ENCODE peak calls at places on chromosomes 4 and X, in four cellular contexts. Z is IMR-90, M is H9, R is mesenchymal stem cell. O is an unnamed sample.

GRCh38 chr4:7634611-7635010 is 199.9 kb upstream of the PSAPL1 start:
- DNase-seq in Z (no peak), M (no peak), R (no peak), O (no peak)

GRCh38 chr4:110533940-110534339 is 58.0 kb downstream of the ENPEP start:
- DNase-seq in Z (peak), M (no peak), R (peak), O (no peak)

GRCh38 chr4:82561745-82562552 is at the start of gene TMEM150C:
- DNase-seq in Z (no peak), M (peak), R (peak), O (peak)

GRCh38 chr4:139957108-139957464 is 196.9 kb downstream of the MAML3 start:
- DNase-seq in Z (no peak), M (no peak), R (no peak), O (no peak)

GRCh38 chr4:37802068-37802666 is 24.3 kb upstream of the PGM2 start:
- DNase-seq in Z (peak), M (peak), R (peak), O (peak)

GRCh38 chrX:150940844-150941495 is 42.2 kb upstream of the HMGB3 start:
- DNase-seq in Z (no peak), M (no peak), R (no peak), O (no peak)

GRCh38 chr4:58566260-58566659 is 1456.1 kb upstream of the IGFBP7 start:
- DNase-seq in Z (no peak), M (no peak), R (no peak), O (no peak)

GRCh38 chr4:15147709-15148651 is 145.7 kb downstream of the CPEB2 start:
- DNase-seq in Z (no peak), M (no peak), R (no peak), O (no peak)

GRCh38 chrX:41721590-41721989 is 2.4 kb upstream of the GPR82 start:
- DNase-seq in Z (no peak), M (no peak), R (no peak), O (no peak)

GRCh38 chrX:49039598-49040375 is 3.4 kb downstream of the TFE3 start:
- DNase-seq in Z (peak), M (peak), R (peak), O (peak)

GRCh38 chr4:159303435-159303834 is 200.6 kb downstream of the RAPGEF2 start:
- DNase-seq in Z (no peak), M (no peak), R (no peak), O (no peak)

GRCh38 chr4:59307609-59308008 is 1892.5 kb upstream of the ADGRL3 start:
- DNase-seq in Z (no peak), M (no peak), R (no peak), O (no peak)

GRCh38 chrX:96688789-96689188 is 4.1 kb downstream of the DIAPH2 start:
- DNase-seq in Z (no peak), M (no peak), R (no peak), O (no peak)

GRCh38 chr4:155999743-156000142 is 46.1 kb upstream of the CTSO start:
- DNase-seq in Z (no peak), M (peak), R (peak), O (peak)

GRCh38 chrX:123860506-123860840 is 620 bp downstream of the XIAP start:
- DNase-seq in Z (no peak), M (no peak), R (peak), O (no peak)

GRCh38 chr4:48779095-48779997 is 733 bp downstream of the FRYL start:
- DNase-seq in Z (peak), M (peak), R (peak), O (peak)

GRCh38 chrX:53073115-53073581 is 9.0 kb upstream of the TSPYL2 start:
- DNase-seq in Z (no peak), M (no peak), R (no peak), O (no peak)

GRCh38 chrX:75547137-75547536 is 24.3 kb upstream of the ZDHHC15 start:
- DNase-seq in Z (no peak), M (no peak), R (no peak), O (no peak)

GRCh38 chrX:47458528-47458927 is 24.5 kb downstream of the ZNF41 start:
- DNase-seq in Z (no peak), M (no peak), R (no peak), O (no peak)

GRCh38 chr4:140579278-140579677 is 10.5 kb upstream of the UCP1 start:
- DNase-seq in Z (no peak), M (no peak), R (no peak), O (no peak)

GRCh38 chrX:19543951-19544359 is 28.6 kb upstream of the MAP3K15 start:
- DNase-seq in Z (no peak), M (no peak), R (no peak), O (no peak)

GRCh38 chr4:3573131-3573530 is 40.9 kb upstream of the LRPAP1 start:
- DNase-seq in Z (no peak), M (no peak), R (no peak), O (no peak)

GRCh38 chr4:151358266-151358665 is 32.9 kb upstream of the SH3D19 start:
- DNase-seq in Z (no peak), M (no peak), R (no peak), O (no peak)

GRCh38 chrX:56113785-56114436 is 118.2 kb upstream of the KLF8 start:
- DNase-seq in Z (no peak), M (peak), R (no peak), O (no peak)

GRCh38 chrX:54271661-54272060 is 86.2 kb downstream of the WNK3 start:
- DNase-seq in Z (no peak), M (no peak), R (no peak), O (no peak)

GRCh38 chr4:153523941-153524386 is 57.8 kb downstream of the TMEM131L start:
- DNase-seq in Z (peak), M (no peak), R (no peak), O (no peak)

GRCh38 chr4:34633216-34633615 is 1611.1 kb downstream of the ARAP2 start:
- DNase-seq in Z (no peak), M (no peak), R (no peak), O (no peak)

GRCh38 chr4:163165217-163166017 is 1.3 kb downstream of the NAF1 start:
- DNase-seq in Z (peak), M (no peak), R (peak), O (no peak)

GRCh38 chr4:76767983-76768382 is 130.0 kb downstream of the SOWAHB start:
- DNase-seq in Z (peak), M (no peak), R (peak), O (no peak)

GRCh38 chrX:107773906-107774435 is 1.6 kb downstream of the TSC22D3 start:
- DNase-seq in Z (no peak), M (no peak), R (no peak), O (no peak)

GRCh38 chr4:17058506-17058905 is 160.1 kb upstream of the LDB2 start:
- DNase-seq in Z (peak), M (no peak), R (no peak), O (no peak)

GRCh38 chr4:151484396-151485102 is 75.6 kb downstream of the FHIP1A start:
- DNase-seq in Z (peak), M (peak), R (peak), O (peak)

GRCh38 chr4:4216668-4217067 is 10.1 kb downstream of the OTOP1 start:
- DNase-seq in Z (peak), M (peak), R (peak), O (no peak)

GRCh38 chrX:139203681-139204575 is 326.6 kb upstream of the F9 start:
- DNase-seq in Z (no peak), M (no peak), R (no peak), O (no peak)

GRCh38 chr4:152665691-152666410 is 13.9 kb downstream of the TMEM154 start:
- DNase-seq in Z (no peak), M (no peak), R (no peak), O (no peak)

GRCh38 chrX:50066318-50066937 is 134.4 kb downstream of the AKAP4 start:
- DNase-seq in Z (no peak), M (no peak), R (no peak), O (no peak)

GRCh38 chr4:175421506-175421905 is 390.6 kb downstream of the GPM6A start:
- DNase-seq in Z (peak), M (no peak), R (peak), O (no peak)

GRCh38 chrX:73446831-73447230 is at the start of gene CDX4:
- DNase-seq in Z (no peak), M (peak), R (no peak), O (no peak)

GRCh38 chrX:1416965-1417760 is 25.2 kb upstream of the SLC25A6 start:
- DNase-seq in Z (no peak), M (no peak), R (no peak), O (no peak)
- H2BK15ac ChIP-seq in Z (no peak), M (no peak), R (no peak), O (no peak)

DNA sequence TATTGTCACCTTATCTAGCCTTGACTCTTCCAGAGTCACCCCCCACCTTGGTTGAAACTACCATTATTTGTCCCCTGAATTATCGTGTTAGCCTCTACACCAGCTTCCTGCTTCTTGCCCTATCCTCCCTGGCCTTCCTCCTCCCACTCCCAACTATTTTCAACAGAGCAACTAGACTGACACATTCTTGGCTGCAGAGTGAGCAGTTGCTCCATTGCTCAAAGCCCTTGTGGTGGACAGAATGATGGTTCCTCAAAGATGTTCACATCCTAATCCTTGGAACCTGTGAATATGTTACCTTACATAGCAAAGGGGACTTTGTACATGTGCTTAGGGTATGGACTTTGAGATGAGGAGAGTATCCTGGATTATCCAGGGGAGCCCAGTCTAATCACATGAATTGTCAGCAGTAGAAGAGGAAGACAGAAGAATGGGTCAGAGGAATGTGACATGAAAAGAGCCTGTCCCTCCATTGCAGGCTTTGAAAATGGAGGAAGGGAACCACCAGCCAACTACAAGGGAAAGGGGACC is 24.8 kb upstream of the HOPX start:
- DNase-seq in Z (no peak), M (no peak), R (no peak), O (no peak)
- H2BK15ac ChIP-seq in Z (no peak), M (no peak), R (no peak), O (no peak)

GRCh38 chr4:71400788-71401187 is 62.0 kb downstream of the SLC4A4 start:
- DNase-seq in Z (no peak), M (no peak), R (no peak), O (no peak)

GRCh38 chr4:71404049-71404448 is 65.2 kb downstream of the SLC4A4 start:
- DNase-seq in Z (peak), M (no peak), R (no peak), O (no peak)

GRCh38 chr4:71411976-71412375 is 73.2 kb downstream of the SLC4A4 start:
- DNase-seq in Z (peak), M (no peak), R (no peak), O (no peak)

DNA sequence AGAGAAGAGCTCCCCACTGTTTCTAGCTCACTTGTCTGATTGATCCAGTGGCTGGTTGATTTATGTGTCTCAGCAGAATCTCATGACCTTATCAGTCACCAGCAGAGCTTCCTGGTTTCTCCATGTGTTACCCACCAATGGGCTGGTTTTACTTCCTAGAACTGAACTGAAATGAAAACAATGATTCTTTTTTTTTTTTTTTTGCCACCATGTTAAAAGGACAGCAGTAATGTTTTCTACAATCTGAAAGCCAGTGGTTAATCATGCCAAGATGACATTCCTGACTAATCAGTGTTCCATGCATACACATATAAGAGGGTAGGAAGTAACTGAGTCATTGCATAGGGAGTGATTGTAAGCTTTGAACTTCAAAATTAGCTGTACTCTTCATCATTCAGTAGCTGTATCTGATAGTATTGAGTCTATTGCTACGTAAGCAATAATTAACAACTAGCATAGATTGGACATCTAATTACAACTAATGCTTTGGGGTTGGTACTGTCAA is 67.7 kb downstream of the SLC4A4 start:
- DNase-seq in Z (peak), M (no peak), R (peak), O (no peak)
- H2BK15ac ChIP-seq in Z (peak), M (no peak), R (no peak), O (no peak)

GRCh38 chrX:97984641-97985040 is 1100.9 kb downstream of the RPA4 start:
- DNase-seq in Z (peak), M (peak), R (no peak), O (no peak)

DNA sequence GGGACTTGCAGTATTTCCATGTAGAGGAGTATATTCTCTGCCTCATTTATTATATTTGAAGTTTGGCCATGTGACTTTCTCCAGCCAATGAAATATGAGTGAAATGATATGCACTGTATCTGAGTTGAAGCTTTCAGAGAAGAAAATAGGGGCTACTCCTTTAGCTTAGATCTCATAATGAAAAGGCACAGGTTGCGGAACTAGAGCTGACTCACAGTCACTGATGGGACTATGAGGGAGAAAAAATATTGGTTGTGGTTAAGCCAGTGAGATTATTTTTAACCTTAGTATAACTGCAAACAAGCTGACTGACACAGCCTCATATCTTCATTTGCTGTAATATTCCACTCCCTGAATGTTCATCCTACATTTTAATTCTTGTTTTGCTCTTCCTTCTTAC is 1104.3 kb downstream of the RPA4 start:
- DNase-seq in Z (no peak), M (no peak), R (no peak), O (no peak)
- H2BK15ac ChIP-seq in Z (no peak), M (no peak), R (no peak), O (no peak)

GRCh38 chr4:87565746-87566145 is 36.6 kb upstream of the SPARCL1 start:
- DNase-seq in Z (no peak), M (no peak), R (no peak), O (no peak)

GRCh38 chr4:87557348-87557747 is 28.2 kb upstream of the SPARCL1 start:
- DNase-seq in Z (no peak), M (no peak), R (no peak), O (no peak)

GRCh38 chr4:87559090-87559837 is 30.1 kb upstream of the SPARCL1 start:
- DNase-seq in Z (no peak), M (peak), R (no peak), O (peak)

GRCh38 chr4:87555751-87556619 is 26.8 kb upstream of the SPARCL1 start:
- DNase-seq in Z (peak), M (no peak), R (peak), O (no peak)

DNA sequence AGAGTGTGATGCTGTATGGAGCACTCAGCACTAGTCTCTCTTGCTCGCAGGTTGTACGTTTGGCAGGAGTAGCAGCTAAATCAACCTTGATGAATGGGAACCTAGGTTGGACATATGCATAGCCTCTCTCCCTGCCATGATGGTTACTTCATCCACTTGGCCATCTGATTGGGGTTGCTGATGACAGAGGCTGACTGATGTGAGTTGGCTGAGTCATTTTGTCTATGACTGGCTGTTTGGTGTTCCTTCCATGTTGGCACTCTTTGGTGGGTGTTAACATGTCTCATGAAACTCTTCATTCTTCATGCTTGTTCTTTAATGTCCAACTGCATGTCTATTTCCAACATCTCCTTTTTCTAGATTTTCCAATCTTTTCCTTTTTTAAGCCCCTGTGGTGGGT is 31.6 kb upstream of the SPARCL1 start:
- DNase-seq in Z (no peak), M (no peak), R (no peak), O (no peak)
- H2BK15ac ChIP-seq in Z (no peak), M (no peak), R (no peak), O (no peak)

GRCh38 chrX:35728481-35728880 is 69.7 kb upstream of the MAGEB16 start:
- DNase-seq in Z (no peak), M (peak), R (peak), O (no peak)
- H2BK15ac ChIP-seq in Z (no peak), M (no peak), R (no peak), O (no peak)

GRCh38 chr4:104066533-104066932 is 346.7 kb upstream of the TACR3 start:
- DNase-seq in Z (no peak), M (no peak), R (no peak), O (no peak)

GRCh38 chr4:104064650-104065577 is 345.1 kb upstream of the TACR3 start:
- DNase-seq in Z (no peak), M (peak), R (peak), O (peak)

DNA sequence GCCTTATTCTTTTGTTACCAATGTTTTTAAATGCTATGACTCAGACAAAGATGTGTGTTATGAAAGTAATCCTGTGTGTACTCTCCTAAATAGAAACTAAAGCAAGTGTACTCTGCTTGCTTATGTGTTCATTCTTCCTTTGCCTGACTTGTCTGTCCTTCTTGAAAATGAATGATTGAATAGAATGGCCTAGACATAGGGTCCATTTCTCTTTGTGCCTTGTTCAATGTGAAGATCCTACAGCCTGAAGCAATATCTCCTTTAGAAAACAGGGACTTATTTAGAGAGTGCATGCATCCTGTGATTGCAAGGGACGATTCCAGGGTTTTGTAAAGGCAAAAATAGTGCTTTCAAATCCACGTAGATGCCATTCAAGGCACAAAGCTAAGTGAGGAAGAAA is 343.6 kb upstream of the TACR3 start:
- DNase-seq in Z (no peak), M (no peak), R (no peak), O (no peak)
- H2BK15ac ChIP-seq in Z (no peak), M (no peak), R (no peak), O (no peak)

GRCh38 chr4:185862340-185862739 is 50.3 kb upstream of the SORBS2 start:
- DNase-seq in Z (no peak), M (no peak), R (no peak), O (no peak)
- H2BK15ac ChIP-seq in Z (no peak), M (no peak), R (no peak), O (no peak)